ENCODE peak calls at places on chromosomes 1 and 21, in six cellular contexts. J is esophagus muscularis mucosa, P is endodermal cell, V is HFF-Myc, L is HCT116, N is breast epithelium. E is an unnamed sample.

GRCh38 chr1:92274939-92275338 is 23.8 kb downstream of the GLMN start:
- DNase-seq in J (no peak), P (no peak), V (no peak), L (no peak), N (no peak), E (no peak)

GRCh38 chr1:160420881-160421842 is 20.8 kb downstream of the VANGL2 start:
- DNase-seq in J (no peak), P (no peak), V (no peak), L (no peak), N (no peak), E (no peak)

GRCh38 chr1:96360036-96360795 is 361.4 kb upstream of the PTBP2 start:
- DNase-seq in J (no peak), P (no peak), V (no peak), L (no peak), N (no peak), E (no peak)

GRCh38 chr1:34928066-34928864 is 1.2 kb downstream of the DLGAP3 start:
- DNase-seq in J (no peak), P (peak), V (no peak), L (no peak), N (no peak), E (no peak)

GRCh38 chr1:213600879-213601278 is 386.9 kb upstream of the PROX1 start:
- DNase-seq in J (no peak), P (no peak), V (no peak), L (no peak), N (no peak), E (no peak)

GRCh38 chr1:84253041-84253440 is 48.5 kb upstream of the SAMD13 start:
- DNase-seq in J (no peak), P (no peak), V (no peak), L (no peak), N (no peak), E (no peak)

GRCh38 chr1:44786138-44786840 is 1.7 kb downstream of the BEST4 start:
- DNase-seq in J (no peak), P (peak), V (no peak), L (peak), N (no peak), E (peak)

GRCh38 chr21:16074950-16075489 is 345.2 kb downstream of the USP25 start:
- DNase-seq in J (no peak), P (no peak), V (no peak), L (no peak), N (no peak), E (no peak)

GRCh38 chr1:20399606-20400180 is 86.3 kb downstream of the CAMK2N1 start:
- DNase-seq in J (no peak), P (peak), V (no peak), L (no peak), N (no peak), E (no peak)

GRCh38 chr1:118246646-118247045 is 61.6 kb upstream of the SPAG17 start:
- DNase-seq in J (no peak), P (no peak), V (no peak), L (no peak), N (no peak), E (no peak)

GRCh38 chr1:186055846-186056245 is 319.2 kb downstream of the TPR start:
- DNase-seq in J (no peak), P (no peak), V (no peak), L (no peak), N (no peak), E (no peak)

GRCh38 chr1:39727221-39727931 is 11.3 kb upstream of the PPIE start:
- DNase-seq in J (peak), P (no peak), V (no peak), L (no peak), N (no peak), E (no peak)

GRCh38 chr1:26733982-26734381 is 38.2 kb downstream of the ARID1A start:
- DNase-seq in J (no peak), P (no peak), V (no peak), L (no peak), N (no peak), E (no peak)

GRCh38 chr1:187725216-187725615 is 896.5 kb downstream of the PLA2G4A start:
- DNase-seq in J (no peak), P (no peak), V (no peak), L (no peak), N (no peak), E (no peak)

GRCh38 chr1:202964755-202965440 is 2.2 kb downstream of the CYB5R1 start:
- DNase-seq in J (no peak), P (peak), V (no peak), L (no peak), N (no peak), E (no peak)

GRCh38 chr1:205822397-205822796 is 9.4 kb upstream of the SLC41A1 start:
- DNase-seq in J (no peak), P (no peak), V (no peak), L (no peak), N (no peak), E (no peak)

GRCh38 chr1:161498646-161499045 is 6.6 kb upstream of the FCGR2A start:
- DNase-seq in J (no peak), P (no peak), V (no peak), L (no peak), N (no peak), E (no peak)

GRCh38 chr1:232340448-232340847 is 289.5 kb downstream of the SIPA1L2 start:
- DNase-seq in J (no peak), P (no peak), V (no peak), L (no peak), N (no peak), E (no peak)

GRCh38 chr1:18931731-18932130 is 24.7 kb downstream of the IFFO2 start:
- DNase-seq in J (no peak), P (no peak), V (no peak), L (no peak), N (no peak), E (no peak)

GRCh38 chr1:165703648-165704047 is 5.3 kb upstream of the ALDH9A1 start:
- DNase-seq in J (no peak), P (no peak), V (no peak), L (no peak), N (no peak), E (no peak)

GRCh38 chr1:10635992-10636391 is 160.5 kb downstream of the CASZ1 start:
- DNase-seq in J (no peak), P (no peak), V (no peak), L (no peak), N (peak), E (no peak)

GRCh38 chr1:111399792-111400610 is 27.5 kb downstream of the OVGP1 start:
- DNase-seq in J (no peak), P (peak), V (no peak), L (peak), N (peak), E (peak)

GRCh38 chr1:226111865-226112395 is 49.4 kb downstream of the H3-3A start:
- DNase-seq in J (no peak), P (no peak), V (no peak), L (no peak), N (no peak), E (no peak)

GRCh38 chr1:235730007-235730406 is 80.4 kb upstream of the GNG4 start:
- DNase-seq in J (no peak), P (no peak), V (no peak), L (no peak), N (no peak), E (no peak)

GRCh38 chr1:72283204-72284083 is 1.1 kb upstream of the NEGR1 start:
- DNase-seq in J (peak), P (peak), V (no peak), L (no peak), N (peak), E (no peak)

GRCh38 chr1:243475966-243476365 is 220.1 kb downstream of the SDCCAG8 start:
- DNase-seq in J (no peak), P (peak), V (no peak), L (no peak), N (no peak), E (no peak)

GRCh38 chr1:162548170-162548569 is 13.4 kb upstream of the UAP1 start:
- DNase-seq in J (no peak), P (no peak), V (no peak), L (no peak), N (peak), E (no peak)

GRCh38 chr1:17573518-17574041 is 34.1 kb downstream of the ARHGEF10L start:
- DNase-seq in J (no peak), P (peak), V (no peak), L (no peak), N (no peak), E (no peak)

DNA sequence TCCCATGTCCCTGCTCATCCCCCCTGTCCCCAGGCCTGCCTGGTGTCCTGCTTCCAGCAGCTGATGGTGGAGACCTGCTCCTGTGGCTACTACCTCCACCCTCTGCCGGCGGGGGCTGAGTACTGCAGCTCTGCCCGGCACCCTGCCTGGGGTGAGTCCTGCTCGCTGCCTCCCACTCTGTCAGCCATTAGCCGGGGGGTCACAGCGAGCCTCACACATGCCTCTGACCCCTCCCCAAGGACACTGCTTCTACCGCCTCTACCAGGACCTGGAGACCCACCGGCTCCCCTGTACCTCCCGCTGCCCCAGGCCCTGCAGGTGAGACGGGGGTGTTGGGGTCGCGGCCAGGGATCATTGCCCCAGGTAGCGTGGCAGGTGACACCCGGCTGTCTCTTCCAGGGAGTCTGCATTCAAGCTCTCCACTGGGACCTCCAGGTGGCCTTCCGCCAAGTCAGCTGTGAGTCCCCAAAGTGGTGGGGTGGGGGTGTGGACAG is 10.0 kb downstream of the SCNN1D start:
- DNase-seq in J (no peak), P (peak), V (no peak), L (no peak), N (no peak), E (peak)
- H3K4me3 ChIP-seq in J (no peak), P (no peak), V (no peak), L (no peak), N (no peak), E (no peak)

GRCh38 chr1:78143152-78143551 is 97.4 kb downstream of the GIPC2 start:
- DNase-seq in J (no peak), P (no peak), V (no peak), L (no peak), N (no peak), E (no peak)
- H3K4me3 ChIP-seq in J (no peak), P (no peak), V (no peak), L (no peak), N (no peak), E (no peak)

DNA sequence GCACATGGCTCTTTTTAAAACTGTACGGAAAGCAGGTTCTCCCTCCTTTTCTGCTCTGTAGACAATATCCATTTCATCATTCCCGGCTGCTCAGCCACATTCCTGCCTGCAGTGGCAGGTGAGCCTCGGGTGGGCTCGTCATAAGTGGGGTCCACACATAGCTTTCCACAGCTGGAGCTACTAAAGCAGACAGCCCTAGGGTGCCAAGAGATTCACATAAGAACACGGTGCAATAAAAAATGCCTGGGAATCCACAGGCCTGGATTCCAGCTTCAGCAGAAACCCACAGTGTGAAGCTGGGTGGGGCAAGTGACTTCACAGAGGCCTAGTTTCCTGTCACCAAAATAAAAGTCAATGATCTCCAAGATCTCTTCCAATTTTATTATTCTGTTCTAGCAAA is 96.4 kb downstream of the MIS18A start:
- DNase-seq in J (peak), P (no peak), V (no peak), L (no peak), N (no peak), E (no peak)
- H3K4me3 ChIP-seq in J (no peak), P (no peak), V (no peak), L (no peak), N (no peak), E (no peak)

GRCh38 chr1:7954683-7955082 is 6.8 kb upstream of the PARK7 start:
- DNase-seq in J (no peak), P (no peak), V (no peak), L (no peak), N (no peak), E (peak)
- H3K4me3 ChIP-seq in J (peak), P (no peak), V (peak), L (peak), N (peak), E (peak)

DNA sequence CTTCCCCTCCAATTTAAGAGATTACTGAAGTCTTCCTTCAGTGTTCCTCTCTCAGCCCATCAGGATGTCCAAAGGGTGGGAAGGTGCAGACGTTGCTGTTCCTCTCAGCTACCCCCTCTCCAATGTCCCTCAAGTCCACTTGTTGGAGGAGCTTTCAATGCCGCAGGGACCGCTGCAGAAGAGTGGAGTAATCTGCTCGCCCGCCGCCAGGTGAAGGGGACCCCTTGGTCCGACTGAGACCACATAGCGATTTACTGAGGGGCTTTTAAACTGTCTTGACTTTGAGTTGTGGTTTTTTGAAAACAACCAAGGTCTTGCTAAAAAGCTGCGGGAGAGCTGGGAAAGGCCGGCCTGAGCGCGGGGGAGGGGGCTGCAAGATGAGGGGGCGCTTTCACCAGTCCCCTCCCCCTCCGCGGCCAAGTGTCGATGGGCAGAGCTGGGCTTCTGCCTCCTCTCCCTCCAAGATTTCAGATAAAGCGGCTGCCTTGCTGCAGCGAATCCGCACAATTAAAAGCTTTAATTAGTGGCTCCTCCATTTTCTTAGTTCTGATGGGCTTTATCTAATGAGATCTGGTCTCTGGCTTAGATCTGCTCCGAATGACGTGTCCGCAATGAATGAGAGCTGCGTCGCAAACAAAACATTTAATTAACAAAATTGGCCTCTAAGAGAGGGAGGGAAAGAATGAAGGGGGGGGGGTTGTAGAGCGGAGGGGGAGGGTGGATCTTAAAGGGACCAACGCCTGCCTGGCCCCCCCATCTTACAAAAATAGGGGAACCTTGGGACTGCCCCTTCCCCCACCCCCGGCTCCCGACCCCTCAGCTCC is 5.9 kb downstream of the LMO4 start:
- DNase-seq in J (no peak), P (peak), V (no peak), L (no peak), N (no peak), E (peak)
- H3K4me3 ChIP-seq in J (peak), P (peak), V (peak), L (peak), N (peak), E (peak)

DNA sequence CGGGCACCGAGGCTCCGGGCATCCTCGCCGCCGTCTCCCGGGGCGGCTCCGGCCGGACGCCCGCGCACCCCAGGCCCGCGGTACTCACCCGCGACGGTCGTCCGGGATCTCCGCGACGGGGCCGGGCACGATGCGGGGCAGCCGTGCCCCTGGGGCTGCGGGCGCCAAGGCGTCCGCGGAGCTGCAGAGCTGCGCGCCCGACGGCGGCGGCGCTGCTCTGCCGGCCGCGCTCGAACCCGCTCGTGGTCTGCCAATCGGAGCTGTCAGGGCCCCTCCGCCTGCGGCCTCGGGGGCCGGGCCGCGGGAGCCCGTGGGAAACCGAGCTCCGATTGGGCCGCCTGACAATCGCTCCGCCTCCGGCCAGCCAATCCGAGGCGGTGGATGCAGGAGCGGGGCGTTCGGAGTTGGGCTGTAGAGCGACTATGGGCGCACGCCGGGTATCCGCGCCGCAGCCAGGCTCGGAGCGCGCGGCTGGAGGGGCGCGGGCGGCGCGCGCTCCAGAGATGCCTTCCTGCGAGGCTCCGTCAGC is 100.6 kb upstream of the SOD1 start:
- DNase-seq in J (peak), P (peak), V (peak), L (peak), N (peak), E (peak)
- H3K4me3 ChIP-seq in J (peak), P (peak), V (peak), L (peak), N (peak), E (peak)

GRCh38 chr21:44984428-44984791 is 44.6 kb downstream of the SLX9 start:
- DNase-seq in J (no peak), P (no peak), V (no peak), L (no peak), N (no peak), E (no peak)
- H3K4me3 ChIP-seq in J (no peak), P (no peak), V (no peak), L (no peak), N (no peak), E (no peak)

GRCh38 chr1:81690881-81691453 is 109.8 kb upstream of the ADGRL2 start:
- DNase-seq in J (no peak), P (no peak), V (no peak), L (no peak), N (no peak), E (no peak)
- H3K4me3 ChIP-seq in J (no peak), P (no peak), V (no peak), L (no peak), N (no peak), E (no peak)

GRCh38 chr21:31728952-31729351 is 3.0 kb downstream of the SCAF4 start:
- DNase-seq in J (no peak), P (no peak), V (no peak), L (no peak), N (no peak), E (no peak)

GRCh38 chr21:31726407-31726806 is 5.5 kb downstream of the SCAF4 start:
- DNase-seq in J (no peak), P (no peak), V (no peak), L (no peak), N (no peak), E (no peak)

GRCh38 chr21:31727181-31727580 is 4.7 kb downstream of the SCAF4 start:
- DNase-seq in J (no peak), P (no peak), V (no peak), L (no peak), N (no peak), E (no peak)

GRCh38 chr21:31729622-31730343 is 2.1 kb downstream of the SCAF4 start:
- DNase-seq in J (no peak), P (no peak), V (no peak), L (no peak), N (no peak), E (no peak)

DNA sequence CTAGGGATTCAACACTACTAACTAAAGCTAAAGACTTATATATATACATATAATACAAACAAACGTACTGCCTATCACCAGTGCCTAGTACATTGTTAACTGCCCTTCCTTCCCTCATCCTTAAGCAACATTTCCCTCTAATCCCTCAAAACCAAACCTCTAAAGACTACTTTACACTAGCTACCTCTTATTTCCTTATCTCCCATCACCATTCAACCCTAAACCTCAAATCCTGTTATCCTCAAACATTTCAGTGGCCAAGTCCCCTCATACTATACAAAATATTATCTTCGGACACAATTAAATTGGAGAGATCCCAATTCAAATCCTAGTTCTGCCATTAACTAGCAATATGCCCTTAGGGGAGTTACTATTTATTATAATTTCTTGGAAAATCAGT is 3.7 kb downstream of the SCAF4 start:
- DNase-seq in J (no peak), P (no peak), V (no peak), L (no peak), N (no peak), E (no peak)
- H3K4me3 ChIP-seq in J (no peak), P (no peak), V (no peak), L (no peak), N (no peak), E (no peak)

E was measured in Karpas-422.